ENCODE peak calls at places on chromosomes 12 and 14, in five cellular contexts. A is NCI-H1417, G is NCI-H524, F is NCI-H69, D is HEK293T. W is an unnamed sample.

GRCh38 chr14:71532349-71532748 is 399.9 kb upstream of the RGS6 start:
- DNase-seq in G (no peak), A (peak), F (peak), D (no peak), W (peak)

GRCh38 chr12:90055071-90055470 is 346.4 kb upstream of the ATP2B1 start:
- DNase-seq in A (no peak), F (no peak), G (no peak), D (no peak), W (no peak)

GRCh38 chr14:31897581-31898186 is 179.4 kb upstream of the ARHGAP5 start:
- DNase-seq in D (no peak), G (no peak), F (no peak), A (no peak), W (peak)

GRCh38 chr12:83841620-83842019 is 1071.0 kb downstream of the SLC6A15 start:
- DNase-seq in F (peak), A (no peak), G (no peak), D (no peak), W (no peak)

GRCh38 chr14:89013098-89013504 is 188.7 kb downstream of the TTC8 start:
- DNase-seq in F (peak), G (peak), A (no peak), D (peak), W (no peak)

GRCh38 chr12:14952295-14952995 is 9.0 kb downstream of the ARHGDIB start:
- DNase-seq in G (no peak), A (peak), D (no peak), F (no peak), W (no peak)

GRCh38 chr14:65168840-65169239 is 66.5 kb upstream of the MAX start:
- DNase-seq in D (no peak), G (no peak), A (no peak), F (no peak), W (no peak)

GRCh38 chr14:39566795-39567194 is 134.6 kb upstream of the FBXO33 start:
- DNase-seq in A (no peak), G (no peak), D (no peak), F (no peak), W (no peak)

GRCh38 chr12:46402861-46403731 is 30.5 kb upstream of the SLC38A2 start:
- DNase-seq in G (no peak), A (no peak), F (no peak), D (no peak), W (no peak)

GRCh38 chr14:102527255-102528232 is 18.0 kb upstream of the ANKRD9 start:
- DNase-seq in D (no peak), F (no peak), A (no peak), G (no peak), W (no peak)

GRCh38 chr12:52156310-52156709 is 35.5 kb downstream of the KRT80 start:
- DNase-seq in A (no peak), G (no peak), F (no peak), D (no peak), W (no peak)

GRCh38 chr14:95198320-95198719 is 41.0 kb upstream of the DICER1 start:
- DNase-seq in A (no peak), F (no peak), G (no peak), D (no peak), W (no peak)

GRCh38 chr12:56836317-56836716 is 73.2 kb downstream of the HSD17B6 start:
- DNase-seq in D (no peak), A (no peak), G (no peak), F (peak), W (no peak)

GRCh38 chr12:12350868-12351463 is 924 bp upstream of the MANSC1 start:
- DNase-seq in D (no peak), G (no peak), A (no peak), F (peak), W (peak)

GRCh38 chr14:94805726-94806288 is 35.9 kb upstream of the GSC start:
- DNase-seq in G (no peak), A (no peak), D (no peak), F (no peak), W (no peak)

GRCh38 chr12:127546721-127547505 is 720.1 kb upstream of the TMEM132C start:
- DNase-seq in A (no peak), F (peak), G (no peak), D (no peak), W (no peak)

GRCh38 chr12:3315201-3315661 is 175.8 kb upstream of the PRMT8 start:
- DNase-seq in D (no peak), A (peak), G (no peak), F (peak), W (peak)

W was measured in NCI-H345.